ENCODE peak calls at places on chromosomes 4 and X, in eight cellular contexts. R is iris pigment epithelial cell; B is pons; Z is naive thymus-derived CD4-positive, alpha-beta T cell; Y is left cardiac atrium; E is C1 segment of cervical spinal cord; P is HuH-7; T is NCI-H510A treated with DMSO at 0.1 percent for 48 hours. J is an unnamed sample.

GRCh38 chrX:2325076-2325784 is 175.5 kb downstream of the DHRSX start:
- DNase-seq in P (no peak), E (no peak), Y (peak), T (no peak), B (peak), R (peak), Z (peak), J (peak)

GRCh38 chrX:136551410-136551809 is 19.4 kb downstream of the VGLL1 start:
- DNase-seq in Z (no peak), B (no peak), R (no peak), E (no peak), P (no peak), Y (no peak), T (no peak), J (no peak)

GRCh38 chr4:7074423-7074822 is 6.6 kb upstream of the GRPEL1 start:
- DNase-seq in E (no peak), R (no peak), P (no peak), Y (no peak), Z (no peak), T (no peak), B (no peak), J (no peak)

GRCh38 chr4:124334119-124334518 is 378.4 kb downstream of the ANKRD50 start:
- DNase-seq in Z (no peak), Y (no peak), B (peak), R (peak), E (no peak), P (peak), T (peak), J (peak)

GRCh38 chr4:37873383-37873782 is 17.5 kb upstream of the TBC1D1 start:
- DNase-seq in Y (no peak), R (peak), B (no peak), P (no peak), E (no peak), T (no peak), Z (no peak), J (no peak)

GRCh38 chrX:136823175-136823574 is 42.4 kb upstream of the ARHGEF6 start:
- DNase-seq in Z (no peak), T (no peak), P (no peak), E (no peak), Y (no peak), R (peak), B (no peak), J (no peak)

GRCh38 chrX:56661193-56661592 is 67.8 kb upstream of the NBDY start:
- DNase-seq in T (no peak), B (no peak), E (no peak), P (no peak), Z (no peak), Y (no peak), R (no peak), J (no peak)

GRCh38 chrX:50594788-50595187 is 124.2 kb upstream of the DGKK start:
- DNase-seq in P (no peak), R (no peak), T (no peak), E (no peak), Z (no peak), B (peak), Y (no peak), J (no peak)

GRCh38 chr4:24704152-24704551 is 91.2 kb upstream of the SOD3 start:
- DNase-seq in B (no peak), P (no peak), R (no peak), T (no peak), Y (no peak), E (no peak), Z (no peak), J (no peak)

GRCh38 chr4:127446309-127446708 is 186.4 kb upstream of the INTU start:
- DNase-seq in Y (no peak), P (no peak), T (no peak), R (no peak), Z (no peak), B (no peak), E (no peak), J (no peak)

GRCh38 chr4:107292979-107293378 is 256.9 kb upstream of the DKK2 start:
- DNase-seq in Z (no peak), P (no peak), R (no peak), Y (no peak), T (no peak), E (no peak), B (no peak), J (no peak)